ENCODE peak calls at places on chromosomes 7 and 10, in five cellular contexts. One of them, this sample, is unnamed.

GRCh38 chr7:51141451-51141971 is 175.1 kb downstream of the COBL start:
- DNase-seq in GM12878: no peak
- DNase-seq in K562: peak; percentile 5
- DNase-seq in HepG2: no peak
- DNase-seq in IMR-90: peak; percentile 35
- DNase-seq in this sample: peak; percentile 13

GRCh38 chr7:35753761-35754603 is 46.9 kb upstream of the SEPTIN7 start:
- DNase-seq in K562: peak; percentile 58
- DNase-seq in GM12878: no peak
- DNase-seq in IMR-90: peak; percentile 66
- DNase-seq in HepG2: no peak
- DNase-seq in this sample: no peak

GRCh38 chr10:24723788-24724380 is at the start of gene ARHGAP21:
- DNase-seq in GM12878: no peak
- DNase-seq in HepG2: no peak
- DNase-seq in IMR-90: peak; percentile 68
- DNase-seq in K562: peak; percentile 81
- DNase-seq in this sample: peak; percentile 66

GRCh38 chr10:22552888-22553378 is 161.4 kb downstream of the PIP4K2A start:
- DNase-seq in K562: no peak
- DNase-seq in IMR-90: peak; percentile 18
- DNase-seq in GM12878: no peak
- DNase-seq in HepG2: no peak
- DNase-seq in this sample: no peak

GRCh38 chr10:89262331-89263020 is 10.9 kb upstream of the LIPA start:
- DNase-seq in GM12878: no peak
- DNase-seq in HepG2: no peak
- DNase-seq in K562: no peak
- DNase-seq in IMR-90: peak; percentile 19
- DNase-seq in this sample: no peak

GRCh38 chr7:289756-290553 is at the start of gene FOXL3:
- DNase-seq in IMR-90: no peak
- DNase-seq in GM12878: no peak
- DNase-seq in HepG2: no peak
- DNase-seq in K562: no peak
- DNase-seq in this sample: no peak

GRCh38 chr7:37923996-37924395 is 3.6 kb downstream of the EPDR1 start:
- DNase-seq in GM12878: no peak
- DNase-seq in IMR-90: no peak
- DNase-seq in HepG2: no peak
- DNase-seq in K562: no peak
- DNase-seq in this sample: no peak

GRCh38 chr7:39621261-39621660 is 2.1 kb upstream of the RALA start:
- DNase-seq in HepG2: no peak
- DNase-seq in IMR-90: peak; percentile 97
- DNase-seq in GM12878: no peak
- DNase-seq in K562: no peak
- DNase-seq in this sample: no peak

GRCh38 chr7:8271960-8272359 is 10.0 kb upstream of the ICA1 start:
- DNase-seq in HepG2: no peak
- DNase-seq in GM12878: no peak
- DNase-seq in IMR-90: no peak
- DNase-seq in K562: no peak
- DNase-seq in this sample: no peak

GRCh38 chr10:119616879-119617580 is 20.3 kb upstream of the TIAL1 start:
- DNase-seq in IMR-90: no peak
- DNase-seq in GM12878: no peak
- DNase-seq in HepG2: peak; percentile 50
- DNase-seq in K562: peak; percentile 75
- DNase-seq in this sample: peak; percentile 32
- TF ChIP-seq BHLHE40 in IMR-90: no peak
- TF ChIP-seq BHLHE40 in GM12878: no peak
- TF ChIP-seq BHLHE40 in HepG2: no peak
- TF ChIP-seq BHLHE40 in K562: peak; percentile 20
- TF ChIP-seq BHLHE40 in this sample: no peak

GRCh38 chr10:100007239-100008141 is 2.3 kb downstream of the DNMBP start:
- DNase-seq in IMR-90: no peak
- DNase-seq in GM12878: no peak
- DNase-seq in K562: no peak
- DNase-seq in HepG2: no peak
- DNase-seq in this sample: no peak

GRCh38 chr10:100008142-100008522 is 1.6 kb downstream of the DNMBP start:
- DNase-seq in K562: peak; percentile 30
- DNase-seq in HepG2: no peak
- DNase-seq in IMR-90: peak; percentile 84
- DNase-seq in GM12878: no peak
- DNase-seq in this sample: no peak

GRCh38 chr10:100009283-100009792 is 409 bp downstream of the DNMBP start:
- DNase-seq in GM12878: no peak
- DNase-seq in HepG2: peak; percentile 18
- DNase-seq in IMR-90: no peak
- DNase-seq in K562: peak; percentile 15
- DNase-seq in this sample: peak; percentile 42

GRCh38 chr10:100008708-100009282 is 952 bp downstream of the DNMBP start:
- DNase-seq in IMR-90: no peak
- DNase-seq in HepG2: no peak
- DNase-seq in K562: peak; percentile 8
- DNase-seq in GM12878: no peak
- DNase-seq in this sample: no peak

GRCh38 chr10:100009793-100010676 is at the start of gene DNMBP:
- DNase-seq in HepG2: peak; percentile 61
- DNase-seq in IMR-90: peak; percentile 79
- DNase-seq in K562: peak; percentile 84
- DNase-seq in GM12878: no peak
- DNase-seq in this sample: peak; percentile 82
- TF ChIP-seq POLR2A in HepG2: peak; percentile 55
- TF ChIP-seq POLR2A in IMR-90: peak; percentile 26
- TF ChIP-seq POLR2A in K562: no peak
- TF ChIP-seq POLR2A in GM12878: peak; percentile 89
- TF ChIP-seq POLR2A in this sample: peak; percentile 37

DNA sequence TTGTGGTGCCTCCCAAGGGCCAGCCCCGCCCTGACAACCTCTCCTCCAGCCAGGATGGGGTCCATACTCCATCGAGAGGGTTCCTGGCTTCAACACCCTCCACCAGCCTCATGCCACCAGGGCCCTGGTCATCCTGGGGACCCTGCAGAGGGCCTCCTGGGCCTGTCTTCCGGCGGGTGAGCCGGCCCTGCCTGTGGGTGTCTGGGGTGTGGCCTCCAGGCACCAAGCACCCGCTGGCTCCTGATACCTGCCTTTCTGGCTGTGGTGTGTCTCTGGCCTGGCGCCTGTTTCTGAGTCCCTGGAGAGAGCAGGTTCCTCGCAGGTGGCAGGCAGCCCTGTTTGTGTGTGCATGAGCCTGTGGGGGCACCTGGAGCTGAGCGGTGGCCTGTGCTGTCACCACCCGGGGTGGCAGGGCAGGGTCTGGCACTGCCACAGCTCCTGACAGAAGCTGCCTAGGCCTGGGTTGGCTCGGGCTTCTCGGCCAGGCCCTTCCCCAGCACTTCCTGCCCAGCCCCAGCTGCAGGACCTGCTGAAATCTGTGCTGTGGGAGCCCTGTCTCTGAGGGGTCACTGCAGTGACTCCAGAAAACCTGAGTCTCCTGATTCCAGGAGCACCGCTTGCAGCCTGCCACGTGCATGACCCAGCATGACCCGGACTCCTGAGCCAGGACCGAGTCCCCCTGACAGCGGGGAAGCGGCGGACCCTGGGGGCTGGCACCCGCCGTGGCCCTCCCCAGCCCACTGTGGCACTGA is 18.4 kb downstream of the ADAM8 start:
- DNase-seq in GM12878: no peak
- DNase-seq in K562: no peak
- DNase-seq in IMR-90: no peak
- DNase-seq in HepG2: no peak
- DNase-seq in this sample: no peak
- TF ChIP-seq BHLHE40 in GM12878: no peak
- TF ChIP-seq BHLHE40 in K562: no peak
- TF ChIP-seq BHLHE40 in IMR-90: no peak
- TF ChIP-seq BHLHE40 in HepG2: no peak
- TF ChIP-seq BHLHE40 in this sample: no peak

GRCh38 chr7:150975536-150976285 is 2.4 kb downstream of the KCNH2 start:
- DNase-seq in GM12878: no peak
- DNase-seq in HepG2: no peak
- DNase-seq in K562: peak; percentile 52
- DNase-seq in IMR-90: no peak
- DNase-seq in this sample: no peak

GRCh38 chr7:150976529-150977381 is 1.4 kb downstream of the KCNH2 start:
- DNase-seq in HepG2: no peak
- DNase-seq in GM12878: no peak
- DNase-seq in IMR-90: no peak
- DNase-seq in K562: peak; percentile 85
- DNase-seq in this sample: no peak

GRCh38 chr7:150972746-150973145 is 5.4 kb downstream of the KCNH2 start:
- DNase-seq in HepG2: no peak
- DNase-seq in IMR-90: no peak
- DNase-seq in K562: no peak
- DNase-seq in GM12878: no peak
- DNase-seq in this sample: no peak

GRCh38 chr7:150973571-150974451 is 4.3 kb downstream of the KCNH2 start:
- DNase-seq in K562: no peak
- DNase-seq in GM12878: no peak
- DNase-seq in HepG2: no peak
- DNase-seq in IMR-90: no peak
- DNase-seq in this sample: no peak

DNA sequence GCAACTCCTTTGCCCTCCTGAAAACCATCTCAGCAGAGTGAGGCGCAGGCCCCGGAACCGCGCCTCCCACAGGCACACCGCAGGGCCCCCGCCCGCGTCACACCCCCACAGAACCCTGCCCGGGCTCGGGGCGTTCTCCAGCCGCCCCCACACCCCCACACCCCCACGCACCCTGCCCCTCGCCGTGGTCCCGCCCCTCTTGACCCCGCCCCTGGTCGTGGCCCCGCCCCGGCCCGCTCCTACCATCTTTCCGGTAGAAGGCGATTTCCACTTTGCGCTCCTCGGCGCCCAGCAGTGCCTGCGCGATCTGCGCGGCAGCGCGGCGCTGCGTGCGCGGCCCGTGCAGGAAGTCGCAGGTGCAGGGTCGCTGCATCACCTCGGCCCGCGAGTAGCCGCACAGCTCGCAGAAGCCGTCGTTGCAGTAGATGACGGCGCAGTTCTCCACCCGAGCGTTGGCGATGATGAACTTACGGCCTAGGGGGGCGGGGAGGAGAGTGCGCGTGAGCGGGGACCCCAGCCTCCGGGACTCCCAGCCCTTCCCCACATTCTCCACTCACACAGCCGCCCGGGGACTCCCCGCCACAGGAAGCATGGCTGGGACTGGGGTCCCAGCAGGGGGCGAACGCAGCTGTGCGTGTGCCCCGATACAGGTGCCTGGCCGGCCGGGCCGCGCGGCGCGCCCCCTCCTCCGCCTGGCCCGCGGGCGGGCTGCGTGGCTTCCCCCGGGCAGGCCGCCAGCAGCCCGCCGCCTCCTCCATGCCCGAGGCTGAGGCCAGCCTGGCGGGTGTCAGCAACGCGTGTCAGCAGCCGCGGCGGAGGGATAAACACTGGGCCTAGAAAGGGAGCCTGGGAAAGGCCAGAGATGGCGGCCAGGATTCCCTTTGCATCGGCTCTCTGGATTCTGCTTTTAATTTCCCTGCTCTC is 3.4 kb downstream of the KCNH2 start:
- DNase-seq in GM12878: no peak
- DNase-seq in IMR-90: peak; percentile 25
- DNase-seq in K562: peak; percentile 89
- DNase-seq in HepG2: no peak
- DNase-seq in this sample: peak; percentile 71
- TF ChIP-seq POLR2A in GM12878: peak; percentile 76
- TF ChIP-seq POLR2A in IMR-90: no peak
- TF ChIP-seq POLR2A in K562: peak; percentile 75
- TF ChIP-seq POLR2A in HepG2: no peak
- TF ChIP-seq POLR2A in this sample: peak; percentile 91

DNA sequence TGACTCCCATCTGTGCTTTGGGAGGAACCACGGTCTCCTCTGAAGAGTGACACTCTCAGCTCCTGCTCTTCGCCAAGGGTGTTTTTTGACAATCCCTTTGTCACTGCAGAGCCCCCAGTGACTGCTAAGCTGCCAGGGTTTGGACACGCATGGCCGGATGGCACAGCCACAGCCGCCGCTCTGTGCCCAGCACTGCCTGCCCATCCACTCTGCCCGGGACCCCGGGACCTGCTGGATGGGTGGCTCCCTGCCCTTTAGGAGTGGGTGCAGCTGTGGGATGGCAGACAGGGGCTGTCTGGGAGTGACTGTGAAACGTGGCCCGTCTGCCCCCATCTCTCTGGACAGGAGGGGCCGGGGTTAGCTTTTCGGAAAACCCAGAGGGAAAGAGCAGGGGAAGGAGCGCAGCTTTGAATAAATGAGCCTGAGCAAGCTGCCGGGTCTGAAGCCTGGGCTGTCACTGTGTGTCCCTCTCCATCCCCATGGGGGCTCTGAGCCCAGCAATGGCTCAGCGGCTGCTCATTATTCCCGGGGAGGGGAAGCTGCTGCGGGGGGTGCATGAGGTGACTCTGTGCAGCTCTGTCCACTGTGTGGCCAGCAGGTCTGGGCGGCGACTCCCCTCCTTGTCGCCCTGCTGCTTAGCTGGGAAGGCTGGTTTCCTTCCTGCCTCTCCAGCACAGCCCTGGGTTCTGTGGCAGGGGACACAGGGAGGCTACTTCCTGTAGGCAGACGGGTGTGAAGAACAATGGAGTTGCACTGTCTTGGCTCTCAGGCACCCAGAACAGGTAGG is 234.0 kb downstream of the PRPF18 start:
- DNase-seq in K562: no peak
- DNase-seq in IMR-90: no peak
- DNase-seq in GM12878: no peak
- DNase-seq in HepG2: no peak
- DNase-seq in this sample: no peak
- TF ChIP-seq BHLHE40 in K562: no peak
- TF ChIP-seq BHLHE40 in IMR-90: no peak
- TF ChIP-seq BHLHE40 in GM12878: no peak
- TF ChIP-seq BHLHE40 in HepG2: no peak
- TF ChIP-seq BHLHE40 in this sample: no peak

DNA sequence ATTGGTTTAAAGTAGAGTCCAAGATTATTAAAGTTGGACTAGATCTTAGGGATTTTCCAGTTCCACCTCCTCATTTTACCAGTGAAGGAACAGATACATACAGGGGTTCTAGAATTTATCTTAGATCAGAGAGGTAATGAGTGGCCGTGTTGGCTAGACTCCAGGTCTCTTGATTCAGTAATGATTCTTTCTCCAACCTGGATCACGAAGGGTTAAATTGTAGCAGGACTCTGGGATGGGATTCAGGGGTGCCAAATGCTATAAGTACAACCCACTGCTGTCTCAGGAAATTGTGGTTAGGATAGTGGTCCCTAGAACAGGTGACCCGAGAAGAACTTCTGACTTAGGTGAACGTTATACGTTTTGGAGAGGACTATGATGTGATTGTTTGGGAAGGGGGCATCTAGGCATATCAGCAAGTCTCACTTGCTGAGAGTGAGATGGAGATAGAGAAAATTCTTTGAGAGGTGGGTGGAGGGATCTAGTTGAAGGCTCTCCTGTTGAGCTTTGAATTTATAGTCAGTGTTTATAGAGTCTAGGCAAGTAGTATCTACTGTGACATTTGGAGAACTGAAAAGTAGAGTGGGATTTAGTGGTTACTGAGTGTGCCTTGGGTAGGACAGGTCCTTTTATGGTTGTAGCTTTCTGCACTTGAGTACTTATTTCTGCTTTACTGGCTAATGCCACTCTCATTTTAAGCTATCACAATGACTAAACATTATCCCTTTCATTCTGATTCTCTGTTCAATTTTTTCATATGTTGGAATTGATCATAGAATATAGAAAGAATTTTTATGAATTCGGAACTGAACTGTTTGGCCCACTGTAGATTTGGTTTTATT is 58.3 kb downstream of the ST7 start:
- DNase-seq in HepG2: no peak
- DNase-seq in K562: peak; percentile 52
- DNase-seq in IMR-90: no peak
- DNase-seq in GM12878: peak; percentile 92
- DNase-seq in this sample: no peak
- TF ChIP-seq POLR2A in HepG2: no peak
- TF ChIP-seq POLR2A in K562: no peak
- TF ChIP-seq POLR2A in IMR-90: no peak
- TF ChIP-seq POLR2A in GM12878: no peak
- TF ChIP-seq POLR2A in this sample: no peak